ENCODE peak calls at places on chromosomes 5 and 9, in ten cellular contexts. B is SHP77; W is DMS53; D is AG10803; U is transverse colon; E is prostate gland; K is activated T-helper 1 cell treated with anti-CD3 and anti-CD28 coated beads, Interleukin-12 subunit alpha, Interleukin-12 subunit beta, Interleukin-2, Interleukin-4 antibody, amounts not matched to agents 30 ng/mL and 10 ng/mL and 1 ng/mL, durations not matched to agents 14 hours and 24 hours and 36 hours; X is PC-3; T is neural progenitor cell; F is choroid plexus epithelial cell. S is an unnamed sample.

GRCh38 chr5:145697251-145698016 is 137.7 kb downstream of the PRELID2 start:
- DNase-seq in X (peak), E (no peak), K (no peak), U (peak), B (peak), F (peak), D (peak), T (peak), W (peak), S (no peak)

GRCh38 chr9:115220339-115221009 is 102.5 kb upstream of the TNC start:
- DNase-seq in D (peak), T (peak), B (no peak), X (no peak), F (peak), U (no peak), E (no peak), K (no peak), W (peak), S (no peak)

GRCh38 chr5:65243161-65243560 is 238.6 kb downstream of the ADAMTS6 start:
- DNase-seq in D (no peak), B (no peak), U (no peak), E (no peak), W (peak), K (no peak), T (no peak), X (no peak), F (no peak), S (no peak)

GRCh38 chr5:31639488-31640011 is 619 bp downstream of the PDZD2 start:
- DNase-seq in W (no peak), X (no peak), D (no peak), T (peak), E (no peak), B (no peak), F (no peak), K (no peak), U (no peak), S (no peak)

GRCh38 chr9:78562021-78562420 is 265.1 kb downstream of the PSAT1 start:
- DNase-seq in U (no peak), T (no peak), X (no peak), E (no peak), F (peak), B (no peak), D (no peak), W (no peak), K (no peak), S (no peak)

GRCh38 chr5:80668016-80668969 is 13.5 kb upstream of the DHFR start:
- DNase-seq in K (no peak), T (no peak), W (no peak), D (no peak), X (no peak), F (no peak), E (no peak), U (peak), B (no peak), S (no peak)

GRCh38 chr5:12683249-12683648 is 779.0 kb upstream of the CTNND2 start:
- DNase-seq in B (no peak), K (no peak), T (no peak), U (no peak), F (no peak), X (no peak), W (peak), D (no peak), E (no peak), S (no peak)

GRCh38 chr9:69922646-69923045 is 102.0 kb downstream of the CFAP95 start:
- DNase-seq in X (no peak), D (peak), E (no peak), W (no peak), B (no peak), T (no peak), F (no peak), U (no peak), K (no peak), S (no peak)

GRCh38 chr5:62460578-62460983 is 48.0 kb downstream of the IPO11 start:
- DNase-seq in E (no peak), U (no peak), K (no peak), W (peak), B (peak), F (peak), D (peak), X (peak), T (peak), S (no peak)

GRCh38 chr5:112656456-112656855 is 81.2 kb upstream of the APC start:
- DNase-seq in E (no peak), K (no peak), T (no peak), D (no peak), W (no peak), U (no peak), X (no peak), F (no peak), B (no peak), S (no peak)

GRCh38 chr9:74511333-74511732 is 14.2 kb downstream of the RORB start:
- DNase-seq in X (no peak), B (no peak), E (no peak), U (no peak), K (no peak), F (no peak), W (no peak), T (no peak), D (no peak), S (no peak)

GRCh38 chr5:178180141-178180863 is 6.9 kb downstream of the GMCL2 start:
- DNase-seq in D (no peak), U (no peak), K (no peak), X (no peak), E (no peak), B (no peak), T (peak), F (no peak), W (no peak), S (no peak)

GRCh38 chr9:129289883-129290282 is 111.8 kb upstream of the IER5L start:
- DNase-seq in T (no peak), E (no peak), F (no peak), D (no peak), X (no peak), W (no peak), K (no peak), U (no peak), B (no peak), S (no peak)

GRCh38 chr9:9912459-9912858 is 700.3 kb downstream of the PTPRD start:
- DNase-seq in E (no peak), W (peak), K (no peak), F (peak), T (peak), U (no peak), D (no peak), X (no peak), B (peak), S (no peak)

GRCh38 chr9:133709716-133710571 is 28.2 kb downstream of the SARDH start:
- DNase-seq in D (no peak), T (no peak), B (no peak), U (no peak), X (no peak), E (no peak), W (no peak), K (no peak), F (no peak), S (no peak)

GRCh38 chr9:122033775-122034373 is 59.2 kb downstream of the TTLL11 start:
- DNase-seq in D (no peak), W (no peak), X (no peak), E (no peak), K (no peak), U (no peak), T (no peak), F (no peak), B (no peak), S (no peak)

GRCh38 chr5:32387841-32388240 is 56.7 kb downstream of the ZFR start:
- DNase-seq in X (no peak), K (no peak), D (no peak), F (no peak), T (no peak), U (no peak), B (no peak), E (no peak), W (no peak), S (no peak)

GRCh38 chr5:164420161-164420560 is 914.7 kb downstream of the MAT2B start:
- DNase-seq in K (no peak), B (no peak), U (no peak), X (no peak), D (no peak), W (no peak), E (no peak), F (no peak), T (no peak), S (no peak)

GRCh38 chr5:98605010-98605425 is 168.4 kb upstream of the RGMB start:
- DNase-seq in B (peak), K (no peak), E (no peak), D (no peak), X (no peak), F (peak), U (no peak), W (peak), T (peak), S (no peak)

GRCh38 chr5:74934949-74935751 is 69.0 kb upstream of the FAM169A start:
- DNase-seq in W (peak), E (no peak), X (peak), F (peak), B (no peak), K (peak), D (peak), T (peak), U (no peak), S (no peak)

GRCh38 chr5:10596310-10596703 is 32.4 kb downstream of the ANKRD33B start:
- DNase-seq in T (no peak), K (no peak), E (no peak), D (no peak), W (no peak), U (no peak), X (no peak), B (no peak), F (no peak), S (no peak)

GRCh38 chr5:891117-891836 is 1.3 kb downstream of the BRD9 start:
- DNase-seq in U (peak), T (peak), K (no peak), B (no peak), X (peak), F (peak), E (no peak), D (no peak), W (no peak), S (no peak)

GRCh38 chr5:95631991-95632675 is 12.2 kb downstream of the GPR150 start:
- DNase-seq in D (peak), X (peak), F (peak), K (peak), E (no peak), B (no peak), T (no peak), W (peak), U (peak), S (peak)

GRCh38 chr9:37392272-37392671 is 30.2 kb upstream of the GRHPR start:
- DNase-seq in B (no peak), K (no peak), F (no peak), X (no peak), W (no peak), T (peak), E (no peak), U (no peak), D (no peak), S (no peak)

GRCh38 chr9:113614843-113615648 is 151.5 kb downstream of the RGS3 start:
- DNase-seq in D (peak), B (no peak), K (no peak), F (peak), W (no peak), U (no peak), T (no peak), E (no peak), X (no peak), S (no peak)

GRCh38 chr5:69032009-69032408 is 61.8 kb upstream of the SLC30A5 start:
- DNase-seq in B (no peak), F (no peak), X (no peak), W (peak), T (peak), D (no peak), E (no peak), U (no peak), K (no peak), S (no peak)

GRCh38 chr9:8224381-8224791 is 424.8 kb upstream of the DMAC1 start:
- DNase-seq in T (no peak), B (no peak), X (no peak), K (no peak), E (no peak), U (no peak), W (no peak), F (no peak), D (peak), S (no peak)

GRCh38 chr9:4829956-4830355 is 37.2 kb downstream of the RCL1 start:
- DNase-seq in X (peak), T (no peak), D (peak), E (no peak), W (no peak), K (no peak), U (no peak), B (no peak), F (peak), S (no peak)

GRCh38 chr9:10248890-10249289 is 363.9 kb downstream of the PTPRD start:
- DNase-seq in T (no peak), U (no peak), B (no peak), K (no peak), W (no peak), F (no peak), E (no peak), D (no peak), X (no peak), S (no peak)

GRCh38 chr5:135718151-135718550 is 116.3 kb upstream of the SLC25A48 start:
- DNase-seq in F (peak), W (peak), T (no peak), D (peak), X (peak), U (no peak), B (no peak), E (no peak), K (no peak), S (no peak)

GRCh38 chr9:112820886-112821285 is 69.8 kb downstream of the SLC46A2 start:
- DNase-seq in K (no peak), T (no peak), D (peak), B (no peak), U (no peak), E (no peak), F (peak), X (peak), W (no peak), S (no peak)